ENCODE peak calls at places on chromosome 21, in four cellular contexts. C is Peyer's patch, A is fibroblast of pulmonary artery, Q is tibial nerve. G is an unnamed sample.
A peak's percentile ranks its signal among the peaks of the same experiment; 100 is the strongest.

GRCh38 chr21:31158789-31159581 is 120.7 kb upstream of the KRTAP19-8 start:
- DNase-seq in C (no peak), A (peak; percentile 63), Q (no peak), G (no peak)

GRCh38 chr21:44867999-44868700 is 5.3 kb downstream of the PTTG1IP start:
- DNase-seq in C (peak; percentile 15), A (no peak), Q (no peak), G (no peak)

GRCh38 chr21:25456672-25457071 is 150.6 kb downstream of the MRPL39 start:
- DNase-seq in C (no peak), A (peak; percentile 5), Q (no peak), G (no peak)

GRCh38 chr21:33848252-33848953 is 67.2 kb downstream of the ATP5PO start:
- DNase-seq in C (no peak), A (no peak), Q (no peak), G (no peak)

GRCh38 chr21:14712121-14712520 is 166.0 kb upstream of the SAMSN1 start:
- DNase-seq in C (no peak), A (peak; percentile 51), Q (no peak), G (no peak)

GRCh38 chr21:25999935-26000582 is 170.5 kb downstream of the APP start:
- DNase-seq in C (peak; percentile 52), A (no peak), Q (no peak), G (no peak)

GRCh38 chr21:44972301-44972814 is 32.5 kb downstream of the SLX9 start:
- DNase-seq in C (no peak), A (no peak), Q (no peak), G (no peak)

GRCh38 chr21:28083350-28083749 is 909.3 kb downstream of the LTN1 start:
- DNase-seq in C (no peak), A (no peak), Q (no peak), G (no peak)

GRCh38 chr21:29376556-29376955 is 77.8 kb downstream of the BACH1 start:
- DNase-seq in C (no peak), A (peak; percentile 37), Q (peak; percentile 18), G (peak; percentile 30)

GRCh38 chr21:45993210-45994085 is 11.9 kb downstream of the COL6A1 start:
- DNase-seq in C (peak; percentile 39), A (no peak), Q (no peak), G (no peak)

GRCh38 chr21:37383066-37383465 is 16.5 kb downstream of the DYRK1A start:
- DNase-seq in C (no peak), A (peak; percentile 56), Q (no peak), G (no peak)

GRCh38 chr21:45430521-45431501 is 25.8 kb downstream of the COL18A1 start:
- DNase-seq in C (no peak), A (no peak), Q (no peak), G (peak; percentile 79)

GRCh38 chr21:39003982-39004775 is 179.1 kb downstream of the PSMG1 start:
- DNase-seq in C (no peak), A (peak; percentile 79), Q (no peak), G (no peak)

GRCh38 chr21:46667191-46667734 is 31.8 kb downstream of the PRMT2 start:
- DNase-seq in C (no peak), A (peak; percentile 20), Q (no peak), G (peak; percentile 31)

GRCh38 chr21:45461806-45462341 is 56.9 kb downstream of the COL18A1 start:
- DNase-seq in C (no peak), A (no peak), Q (no peak), G (no peak)

GRCh38 chr21:42387843-42388242 is 8.0 kb downstream of the TMPRSS3 start:
- DNase-seq in C (peak; percentile 21), A (no peak), Q (no peak), G (peak; percentile 1)

GRCh38 chr21:25387665-25388064 is 219.6 kb downstream of the MRPL39 start:
- DNase-seq in C (no peak), A (no peak), Q (no peak), G (no peak)

GRCh38 chr21:45362077-45362747 is 42.8 kb upstream of the COL18A1 start:
- DNase-seq in C (no peak), A (no peak), Q (no peak), G (no peak)

GRCh38 chr21:44506279-44507255 is 33.4 kb downstream of the KRTAP10-1 start:
- DNase-seq in C (no peak), A (no peak), Q (no peak), G (no peak)

G was measured in Caco-2.